ENCODE peak calls at places on chromosomes 12 and 14, in four cellular contexts. P is thyroid gland, I is cardiac fibroblast, U is natural killer cell. X is an unnamed sample.

GRCh38 chr12:53344824-53345485 is 8.8 kb upstream of the SP7 start:
- DNase-seq in P (peak), I (peak), U (peak), X (peak)

GRCh38 chr12:67811437-67812361 is 163.2 kb downstream of the DYRK2 start:
- DNase-seq in P (no peak), I (peak), U (no peak), X (no peak)

GRCh38 chr14:23636317-23637211 is at the start of gene DHRS2:
- DNase-seq in P (no peak), I (no peak), U (no peak), X (no peak)

GRCh38 chr14:51460051-51460450 is 191.7 kb upstream of the FRMD6 start:
- DNase-seq in P (no peak), I (no peak), U (no peak), X (no peak)

GRCh38 chr14:88049271-88049670 is 44.3 kb downstream of the GPR65 start:
- DNase-seq in P (no peak), I (no peak), U (no peak), X (no peak)

GRCh38 chr14:53491256-53491905 is 338.3 kb upstream of the DDHD1 start:
- DNase-seq in P (no peak), I (no peak), U (no peak), X (no peak)

GRCh38 chr12:110581951-110582285 is 1.2 kb downstream of the PPTC7 start:
- DNase-seq in P (no peak), I (no peak), U (no peak), X (no peak)

GRCh38 chr12:76106631-76107030 is 22.1 kb upstream of the NAP1L1 start:
- DNase-seq in P (no peak), I (no peak), U (no peak), X (no peak)

GRCh38 chr14:94113490-94113889 is 3.0 kb downstream of the IFI27 start:
- DNase-seq in P (peak), I (peak), U (no peak), X (no peak)

GRCh38 chr14:35378638-35379568 is 25.6 kb downstream of the NFKBIA start:
- DNase-seq in P (no peak), I (no peak), U (no peak), X (no peak)

GRCh38 chr12:72499244-72499643 is 227.1 kb downstream of the TRHDE start:
- DNase-seq in P (no peak), I (no peak), U (no peak), X (no peak)

GRCh38 chr12:110002691-110003515 is 3.7 kb downstream of the ANKRD13A start:
- DNase-seq in P (peak), I (no peak), U (no peak), X (no peak)

GRCh38 chr12:106227641-106228319 is 20.0 kb downstream of the CKAP4 start:
- DNase-seq in P (peak), I (peak), U (no peak), X (peak)

GRCh38 chr14:103031566-103031911 is 25.8 kb downstream of the CDC42BPB start:
- DNase-seq in P (no peak), I (no peak), U (no peak), X (no peak)

GRCh38 chr12:42789808-42790760 is 200.5 kb upstream of the PRICKLE1 start:
- DNase-seq in P (no peak), I (peak), U (no peak), X (no peak)

GRCh38 chr14:64478634-64479250 is 13.4 kb downstream of the AKAP5 start:
- DNase-seq in P (no peak), I (peak), U (no peak), X (peak)

GRCh38 chr12:15662303-15662980 is 126.7 kb downstream of the EPS8 start:
- DNase-seq in P (no peak), I (peak), U (no peak), X (no peak)

GRCh38 chr14:71582705-71583104 is 349.5 kb upstream of the RGS6 start:
- DNase-seq in P (no peak), I (peak), U (no peak), X (no peak)

GRCh38 chr12:53486730-53487487 is 12.3 kb downstream of the MAP3K12 start:
- DNase-seq in P (no peak), I (no peak), U (no peak), X (no peak)

GRCh38 chr12:46946137-46946536 is 120.3 kb upstream of the SLC38A4 start:
- DNase-seq in P (no peak), I (no peak), U (no peak), X (no peak)

GRCh38 chr14:74647834-74648361 is 35.9 kb upstream of the LTBP2 start:
- DNase-seq in P (peak), I (no peak), U (no peak), X (no peak)

GRCh38 chr14:90274808-90275454 is 18.6 kb downstream of the PSMC1 start:
- DNase-seq in P (no peak), I (peak), U (no peak), X (no peak)

GRCh38 chr12:38736821-38737220 is 168.6 kb downstream of the CPNE8 start:
- DNase-seq in P (no peak), I (peak), U (no peak), X (no peak)

GRCh38 chr14:37056473-37056872 is 115.9 kb downstream of the SLC25A21 start:
- DNase-seq in P (no peak), I (no peak), U (no peak), X (no peak)

GRCh38 chr12:32444895-32445294 is 45.5 kb downstream of the FGD4 start:
- DNase-seq in P (no peak), I (peak), U (no peak), X (peak)

GRCh38 chr12:49904601-49905000 is 901 bp upstream of the FAIM2 start:
- DNase-seq in P (no peak), I (no peak), U (no peak), X (no peak)

GRCh38 chr12:11949738-11950403 is 120.9 kb upstream of the BCL2L14 start:
- DNase-seq in P (peak), I (no peak), U (no peak), X (peak)

GRCh38 chr12:78887444-78887843 is 22.9 kb downstream of the SYT1 start:
- DNase-seq in P (no peak), I (no peak), U (no peak), X (no peak)

GRCh38 chr14:62179367-62180018 is 417.3 kb downstream of the SNAPC1 start:
- DNase-seq in P (peak), I (peak), U (no peak), X (peak)

X was measured in Calu3.